ENCODE peak calls at places on chromosomes 5 and 9, in eight cellular contexts. R is uterus, H is right atrium auricular region, S is IMR-90, C is PC-9, X is transverse colon, K is ovary, Z is psoas muscle. A is an unnamed sample.

GRCh38 chr5:73748510-73749410 is 122.8 kb downstream of the ARHGEF28 start:
- DNase-seq in R (peak; percentile 57), H (no peak), S (peak; percentile 53), C (no peak), X (no peak), K (peak; percentile 92), Z (peak; percentile 64), A (no peak)

GRCh38 chr5:58755397-58755796 is 172.5 kb downstream of the RAB3C start:
- DNase-seq in R (no peak), H (no peak), S (no peak), C (no peak), X (no peak), K (no peak), Z (no peak), A (no peak)

GRCh38 chr5:135387629-135387960 is 11.4 kb downstream of the MACROH2A1 start:
- DNase-seq in R (no peak), H (no peak), S (no peak), C (no peak), X (no peak), K (no peak), Z (no peak), A (no peak)

GRCh38 chr9:35748858-35749514 is at the start of the genes GBA2 and RGP1:
- DNase-seq in R (peak; percentile 81), H (peak; percentile 76), S (peak; percentile 43), C (peak; percentile 77), X (peak; percentile 91), K (peak; percentile 78), Z (peak; percentile 94), A (peak; percentile 90)

GRCh38 chr5:67012241-67012640 is 184.4 kb downstream of the CD180 start:
- DNase-seq in R (no peak), H (no peak), S (peak; percentile 58), C (no peak), X (no peak), K (no peak), Z (no peak), A (no peak)

GRCh38 chr9:118276784-118277183 is 572.6 kb downstream of the TLR4 start:
- DNase-seq in R (no peak), H (no peak), S (no peak), C (no peak), X (no peak), K (no peak), Z (no peak), A (no peak)

GRCh38 chr5:109644829-109645228 is 44.9 kb upstream of the MAN2A1 start:
- DNase-seq in R (no peak), H (no peak), S (no peak), C (no peak), X (no peak), K (no peak), Z (no peak), A (no peak)

GRCh38 chr9:132541966-132542830 is 40.2 kb upstream of the BARHL1 start:
- DNase-seq in R (no peak), H (no peak), S (no peak), C (no peak), X (no peak), K (no peak), Z (peak; percentile 15), A (no peak)

GRCh38 chr5:4375640-4376039 is 764.5 kb upstream of the ADAMTS16 start:
- DNase-seq in R (no peak), H (no peak), S (no peak), C (no peak), X (no peak), K (no peak), Z (no peak), A (no peak)

GRCh38 chr5:138926257-138926656 is 51.1 kb upstream of the LRRTM2 start:
- DNase-seq in R (no peak), H (no peak), S (no peak), C (no peak), X (no peak), K (no peak), Z (no peak), A (peak; percentile 49)

GRCh38 chr5:138927979-138928378 is 52.8 kb upstream of the LRRTM2 start:
- DNase-seq in R (no peak), H (peak; percentile 77), S (peak; percentile 23), C (no peak), X (peak; percentile 43), K (peak; percentile 46), Z (peak; percentile 79), A (peak; percentile 58)

GRCh38 chr5:138927539-138927938 is 52.4 kb upstream of the LRRTM2 start:
- DNase-seq in R (no peak), H (no peak), S (no peak), C (no peak), X (no peak), K (no peak), Z (no peak), A (no peak)

GRCh38 chr5:138925090-138925635 is 50.0 kb upstream of the LRRTM2 start:
- DNase-seq in R (no peak), H (no peak), S (no peak), C (no peak), X (no peak), K (no peak), Z (no peak), A (no peak)

DNA sequence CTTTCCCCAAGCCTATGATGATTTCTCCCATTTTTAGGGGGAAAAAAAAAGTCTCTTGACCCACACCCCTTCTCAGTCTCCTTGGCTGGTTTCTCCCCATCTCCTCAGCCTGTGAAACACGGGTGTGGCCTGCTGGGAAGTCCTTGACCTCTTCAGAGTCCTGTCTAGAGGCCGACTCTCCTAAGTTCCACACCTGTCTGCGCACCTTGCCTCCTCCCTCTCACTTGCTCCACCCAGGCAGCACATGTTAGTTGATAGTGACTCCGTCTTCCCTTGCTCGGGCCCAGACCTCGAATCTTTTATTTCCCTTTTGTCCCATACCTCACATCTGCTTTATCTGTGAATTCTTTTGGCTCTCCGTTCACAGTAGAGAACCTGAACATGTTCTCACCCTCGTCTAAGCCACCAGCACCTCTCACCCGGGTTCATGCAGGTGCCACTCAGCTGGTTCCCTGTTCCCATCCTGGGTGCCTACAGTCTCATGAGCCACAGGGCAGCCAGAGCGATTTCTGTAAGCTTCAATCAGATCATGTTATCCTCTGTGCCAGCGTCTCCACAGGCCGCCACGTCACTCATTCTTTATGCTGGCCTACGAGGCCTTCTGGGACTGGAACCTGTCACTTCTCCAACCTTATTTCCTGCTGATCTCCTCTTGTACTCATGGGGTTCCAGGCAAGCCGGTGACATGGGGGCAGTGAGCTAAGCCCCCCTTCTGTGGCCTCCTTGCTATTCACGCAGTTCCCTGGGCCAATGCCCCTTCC is 51.7 kb upstream of the LRRTM2 start:
- DNase-seq in R (no peak), H (peak; percentile 56), S (no peak), C (no peak), X (no peak), K (no peak), Z (no peak), A (no peak)
- H3K36me3 ChIP-seq in R (no peaks in the 10 kb centered on the region), H (peaks cover 58% of the 10 kb centered on the region), S (peaks cover 64% of the 10 kb centered on the region), C (peaks cover 42% of the 10 kb centered on the region), X (no peaks in the 10 kb centered on the region), K (no peaks in the 10 kb centered on the region), Z (peaks cover 18% of the 10 kb centered on the region), A (peaks cover 5% of the 10 kb centered on the region)

GRCh38 chr5:173315495-173316352 is 12.5 kb downstream of the STC2 start:
- DNase-seq in R (peak; percentile 41), H (no peak), S (peak; percentile 91), C (no peak), X (no peak), K (peak; percentile 51), Z (no peak), A (peak; percentile 65)
- H3K27ac ChIP-seq in R (no peak overlapping the region), H (peak overlapping the region; percentile 70), S (peak overlapping the region; percentile 55), C (peak overlapping the region; percentile 50), X (no peak overlapping the region), K (no peak overlapping the region), Z (peak overlapping the region; percentile 6), A (peak overlapping the region; percentile 12)

DNA sequence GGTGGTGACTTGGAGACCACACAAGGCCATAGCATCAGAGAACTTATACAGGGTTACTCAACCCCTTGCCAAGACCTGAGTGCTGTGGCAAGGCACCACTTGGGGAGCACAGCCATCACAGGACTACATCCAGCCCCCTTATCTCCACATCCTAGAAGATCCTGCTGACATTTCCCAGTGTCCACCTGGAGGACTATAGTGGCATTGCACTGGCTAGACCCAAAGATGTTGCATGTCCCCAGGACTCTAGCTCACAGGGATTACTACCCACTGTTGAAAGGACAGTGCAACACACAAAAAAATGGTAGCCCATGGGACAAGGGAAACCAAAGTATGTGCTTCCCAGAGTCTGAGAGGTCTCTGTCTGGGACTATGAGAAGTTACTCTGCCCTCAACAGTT is 411.1 kb upstream of the NUDT12 start:
- DNase-seq in R (no peak), H (no peak), S (no peak), C (no peak), X (no peak), K (no peak), Z (no peak), A (no peak)
- TF ChIP-seq CTCF in R (no peak), H (no peak), S (peak; percentile 6), C (peak; percentile 32), X (no peak), K (no peak), Z (no peak), A (no peak)

GRCh38 chr5:146137967-146138403 is 32.6 kb upstream of the PLAC8L1 start:
- DNase-seq in R (no peak), H (no peak), S (peak; percentile 68), C (peak; percentile 78), X (peak; percentile 45), K (no peak), Z (no peak), A (no peak)
- H3K36me3 ChIP-seq in R (no peaks in the 10 kb centered on the region), H (peaks cover 55% of the 10 kb centered on the region), S (peaks cover 38% of the 10 kb centered on the region), C (peaks cover 61% of the 10 kb centered on the region), X (no peaks in the 10 kb centered on the region), K (no peaks in the 10 kb centered on the region), Z (peaks cover 19% of the 10 kb centered on the region), A (peaks cover 32% of the 10 kb centered on the region)

GRCh38 chr5:159904874-159905273 is 11.4 kb upstream of the ADRA1B start:
- DNase-seq in R (no peak), H (no peak), S (no peak), C (no peak), X (no peak), K (no peak), Z (no peak), A (no peak)
- H3K27ac ChIP-seq in R (no peak overlapping the region), H (no peak overlapping the region), S (no peak overlapping the region), C (peak overlapping the region; percentile 97), X (peak overlapping the region; percentile 70), K (no peak overlapping the region), Z (no peak overlapping the region), A (no peak overlapping the region)

GRCh38 chr9:116313638-116314037 is 160.0 kb downstream of the PAPPA start:
- DNase-seq in R (no peak), H (no peak), S (no peak), C (no peak), X (no peak), K (no peak), Z (no peak), A (no peak)
- TF ChIP-seq CTCF in R (no peak), H (no peak), S (peak; percentile 23), C (peak; percentile 26), X (no peak), K (no peak), Z (no peak), A (no peak)

GRCh38 chr9:130233587-130233945 is 32.0 kb upstream of the HMCN2 start:
- DNase-seq in R (no peak), H (no peak), S (no peak), C (no peak), X (no peak), K (no peak), Z (peak; percentile 23), A (no peak)
- H3K36me3 ChIP-seq in R (no peaks in the 10 kb centered on the region), H (no peaks in the 10 kb centered on the region), S (peaks cover 26% of the 10 kb centered on the region), C (no peaks in the 10 kb centered on the region), X (no peaks in the 10 kb centered on the region), K (no peaks in the 10 kb centered on the region), Z (no peaks in the 10 kb centered on the region), A (no peaks in the 10 kb centered on the region)